ENCODE peak calls at places on chromosomes 1 and 21, in six cellular contexts. M is stomach; V is A549; W is upper lobe of right lung; E is CD4-positive, alpha-beta memory T cell; H is heart right ventricle. K is an unnamed sample. For H3K4me1, the result is how much of the 10 kb centered on the place peaks cover.

GRCh38 chr1:58754683-58755467 is 29.0 kb downstream of the JUN start:
- DNase-seq in M (no peak), V (no peak), W (no peak), E (peak), H (no peak), K (no peak)

GRCh38 chr1:214551052-214551435 is 358 bp downstream of the PTPN14 start:
- DNase-seq in M (peak), V (peak), W (peak), E (no peak), H (peak), K (peak)

GRCh38 chr1:46991083-46991923 is 32.2 kb upstream of the CYP4X1 start:
- DNase-seq in M (no peak), V (no peak), W (no peak), E (no peak), H (no peak), K (no peak)

GRCh38 chr1:164380893-164381292 is 178.1 kb upstream of the PBX1 start:
- DNase-seq in M (no peak), V (no peak), W (no peak), E (no peak), H (no peak), K (no peak)

GRCh38 chr1:117084231-117084630 is 24.1 kb downstream of the TTF2 start:
- DNase-seq in M (no peak), V (no peak), W (no peak), E (no peak), H (no peak), K (no peak)

GRCh38 chr1:243731301-243731891 is 118.6 kb downstream of the AKT3 start:
- DNase-seq in M (peak), V (no peak), W (no peak), E (no peak), H (no peak), K (no peak)

GRCh38 chr1:110616587-110616986 is 10.4 kb upstream of the KCNA2 start:
- DNase-seq in M (peak), V (no peak), W (no peak), E (no peak), H (no peak), K (no peak)

GRCh38 chr1:38929476-38929875 is 12.2 kb downstream of the RHBDL2 start:
- DNase-seq in M (no peak), V (no peak), W (no peak), E (no peak), H (peak), K (no peak)

GRCh38 chr1:211479624-211480023 is 12.3 kb downstream of the RD3 start:
- DNase-seq in M (no peak), V (no peak), W (no peak), E (no peak), H (no peak), K (no peak)

GRCh38 chr21:35038772-35039145 is 10.3 kb downstream of the RUNX1 start:
- DNase-seq in M (no peak), V (no peak), W (no peak), E (no peak), H (no peak), K (no peak)
- H3K4me1 ChIP-seq in M (under half), V (under half), W (under half), E (half or more), H (under half), K (under half)

DNA sequence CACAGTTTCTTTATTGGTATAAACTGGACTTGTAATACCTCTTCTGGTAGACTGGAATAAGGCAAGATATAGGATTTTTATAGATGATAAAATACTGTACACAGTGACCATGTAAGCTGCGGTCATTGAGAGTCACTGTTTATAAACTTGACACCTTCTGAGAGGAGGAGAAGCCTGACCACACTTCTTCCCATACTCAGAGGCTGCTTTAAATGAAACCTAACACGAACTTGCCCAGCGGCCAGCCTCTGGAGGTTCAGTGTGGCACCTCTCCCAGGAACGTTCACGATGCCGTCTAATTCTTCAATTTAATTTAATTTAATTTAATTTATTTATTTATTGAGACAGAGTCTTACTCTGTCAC is 22.5 kb downstream of the MTARC1 start:
- DNase-seq in M (no peak), V (no peak), W (no peak), E (no peak), H (no peak), K (no peak)
- H3K27ac ChIP-seq in M (no peak), V (no peak), W (no peak), E (no peak), H (no peak), K (no peak)

DNA sequence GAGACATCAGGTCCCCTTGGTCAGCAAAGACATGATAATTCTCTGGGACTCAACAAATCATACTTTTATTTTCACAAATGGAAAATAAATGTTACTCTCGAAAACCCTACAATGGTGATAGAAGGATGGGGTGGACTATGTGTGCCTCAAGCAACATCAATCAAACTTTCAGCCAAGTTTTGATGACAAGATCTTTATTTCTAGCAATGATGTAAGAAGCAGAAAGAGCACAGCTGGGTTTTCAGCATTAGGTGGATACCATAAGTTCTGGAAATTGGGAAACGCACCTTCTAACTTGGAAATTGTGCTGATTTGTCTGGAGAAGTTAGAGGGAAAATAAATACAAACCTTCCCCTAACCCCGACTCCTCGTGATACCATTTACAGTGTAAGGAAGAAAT is 320.3 kb downstream of the PAPPA2 start:
- DNase-seq in M (no peak), V (no peak), W (no peak), E (no peak), H (no peak), K (no peak)
- H3K4me1 ChIP-seq in M (under half), V (under half), W (under half), E (under half), H (under half), K (under half)

GRCh38 chr1:177629526-177629925 is 340.3 kb downstream of the SEC16B start:
- DNase-seq in M (no peak), V (no peak), W (no peak), E (no peak), H (no peak), K (no peak)
- H3K27ac ChIP-seq in M (no peak), V (no peak), W (no peak), E (no peak), H (no peak), K (no peak)